ENCODE peak calls at places on chromosomes 16 and 17, in six cellular contexts. X, J, V, G, U and Q are unnamed samples.

GRCh38 chr17:40612510-40613244 is 34.9 kb downstream of the SMARCE1 start:
- DNase-seq in X (no peak), J (peak; percentile 8), V (no peak), G (no peak), U (no peak), Q (no peak)

GRCh38 chr16:67951485-67951884 is 7.6 kb upstream of the LCAT start:
- DNase-seq in X (no peak), J (no peak), V (no peak), G (no peak), U (no peak), Q (no peak)

GRCh38 chr16:25838724-25839186 is 147.0 kb downstream of the HS3ST4 start:
- DNase-seq in X (peak; percentile 53), J (peak; percentile 61), V (peak; percentile 60), G (peak; percentile 33), U (peak; percentile 48), Q (peak; percentile 14)

GRCh38 chr16:14291941-14292825 is 221.1 kb downstream of the MRTFB start:
- DNase-seq in X (no peak), J (no peak), V (no peak), G (no peak), U (no peak), Q (peak; percentile 26)

GRCh38 chr17:77471984-77472836 is 331.4 kb downstream of the SEC14L1 start:
- DNase-seq in X (peak; percentile 73), J (no peak), V (peak; percentile 94), G (no peak), U (no peak), Q (peak; percentile 40)

GRCh38 chr17:57424777-57425188 is 168.5 kb downstream of the MSI2 start:
- DNase-seq in X (no peak), J (peak; percentile 94), V (no peak), G (peak; percentile 26), U (no peak), Q (peak; percentile 52)

GRCh38 chr17:65487161-65487560 is 74.3 kb downstream of the AXIN2 start:
- DNase-seq in X (no peak), J (no peak), V (no peak), G (no peak), U (no peak), Q (no peak)

GRCh38 chr16:17331991-17332390 is 138.8 kb downstream of the XYLT1 start:
- DNase-seq in X (no peak), J (no peak), V (no peak), G (no peak), U (no peak), Q (no peak)

GRCh38 chr17:8031950-8032349 is 6.9 kb upstream of the ALOX15B start:
- DNase-seq in X (no peak), J (no peak), V (no peak), G (no peak), U (peak; percentile 24), Q (no peak)

GRCh38 chr16:57066625-57067024 is 25.8 kb upstream of the CPNE2 start:
- DNase-seq in X (no peak), J (no peak), V (no peak), G (no peak), U (no peak), Q (no peak)

GRCh38 chr17:60165976-60166375 is 16.2 kb downstream of the CA4 start:
- DNase-seq in X (no peak), J (no peak), V (no peak), G (no peak), U (no peak), Q (no peak)

GRCh38 chr16:58197314-58198012 is 443 bp downstream of the CSNK2A2 start:
- DNase-seq in X (no peak), J (no peak), V (no peak), G (no peak), U (no peak), Q (peak; percentile 15)

GRCh38 chr17:46741122-46741725 is 77.3 kb downstream of the WNT3 start:
- DNase-seq in X (no peak), J (no peak), V (no peak), G (no peak), U (no peak), Q (no peak)

GRCh38 chr17:15268465-15268864 is 3.3 kb upstream of the PMP22 start:
- DNase-seq in X (no peak), J (no peak), V (no peak), G (no peak), U (no peak), Q (no peak)

GRCh38 chr17:31394544-31394943 is 3.1 kb downstream of the RAB11FIP4 start:
- DNase-seq in X (peak; percentile 67), J (peak; percentile 44), V (peak; percentile 83), G (peak; percentile 77), U (peak; percentile 46), Q (peak; percentile 87)

GRCh38 chr16:77794586-77794985 is 6.2 kb downstream of the VAT1L start:
- DNase-seq in X (peak; percentile 68), J (peak; percentile 7), V (peak; percentile 78), G (peak; percentile 35), U (no peak), Q (peak; percentile 56)

GRCh38 chr16:4733747-4734062 is 366 bp downstream of the ANKS3 start:
- DNase-seq in X (no peak), J (no peak), V (no peak), G (peak; percentile 1), U (no peak), Q (peak; percentile 14)

GRCh38 chr17:57603978-57604377 is 141.1 kb downstream of the CCDC182 start:
- DNase-seq in X (no peak), J (no peak), V (no peak), G (no peak), U (no peak), Q (no peak)

GRCh38 chr16:56912746-56913703 is 18.9 kb upstream of the HERPUD1 start:
- DNase-seq in X (peak; percentile 95), J (no peak), V (peak; percentile 82), G (peak; percentile 45), U (no peak), Q (peak; percentile 88)

GRCh38 chr16:79286646-79287423 is 313.7 kb downstream of the MAF start:
- DNase-seq in X (no peak), J (no peak), V (no peak), G (no peak), U (no peak), Q (no peak)

GRCh38 chr17:31371511-31372097 is 19.9 kb upstream of the RAB11FIP4 start:
- DNase-seq in X (peak; percentile 43), J (no peak), V (peak; percentile 67), G (peak; percentile 80), U (no peak), Q (peak; percentile 76)

DNA sequence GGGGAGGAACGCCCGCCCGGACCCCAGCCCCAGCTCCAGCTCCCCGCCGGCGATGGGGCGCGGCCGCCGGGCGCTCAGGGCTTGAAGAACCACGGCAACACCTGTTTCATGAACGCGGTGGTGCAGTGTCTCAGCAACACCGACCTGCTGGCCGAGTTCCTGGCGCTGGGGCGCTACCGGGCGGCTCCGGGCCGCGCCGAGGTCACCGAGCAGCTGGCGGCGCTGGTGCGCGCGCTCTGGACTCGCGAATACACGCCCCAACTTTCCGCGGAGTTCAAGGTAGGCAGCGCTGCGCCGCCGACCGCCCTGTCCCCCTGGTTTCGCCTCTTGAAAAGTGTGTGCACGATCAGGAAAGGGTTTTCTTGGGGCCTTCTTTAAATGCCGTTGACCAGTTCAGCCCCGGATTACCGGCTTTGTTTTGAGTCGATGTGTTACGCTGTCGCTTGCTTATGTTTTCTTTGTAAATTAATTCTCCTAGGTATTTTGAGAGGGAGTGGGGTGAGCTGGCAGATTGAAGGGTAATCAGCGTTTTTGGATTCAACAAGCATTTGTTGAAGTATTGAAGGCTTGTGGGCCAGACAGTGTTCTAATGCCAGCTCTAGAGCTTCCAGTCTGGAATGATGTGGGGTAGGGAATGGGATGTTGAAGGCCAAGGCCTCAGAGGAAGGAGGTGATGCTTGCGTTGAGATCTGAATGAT is 690 bp downstream of the USP43 start:
- DNase-seq in X (no peak), J (peak; percentile 51), V (no peak), G (no peak), U (peak; percentile 82), Q (no peak)
- H3K4me3 ChIP-seq in X (peak overlapping the region; percentile 60), J (peak overlapping the region; percentile 77), V (no peak overlapping the region), G (peak overlapping the region; percentile 58), U (peak overlapping the region; percentile 77), Q (peak overlapping the region; percentile 65)

DNA sequence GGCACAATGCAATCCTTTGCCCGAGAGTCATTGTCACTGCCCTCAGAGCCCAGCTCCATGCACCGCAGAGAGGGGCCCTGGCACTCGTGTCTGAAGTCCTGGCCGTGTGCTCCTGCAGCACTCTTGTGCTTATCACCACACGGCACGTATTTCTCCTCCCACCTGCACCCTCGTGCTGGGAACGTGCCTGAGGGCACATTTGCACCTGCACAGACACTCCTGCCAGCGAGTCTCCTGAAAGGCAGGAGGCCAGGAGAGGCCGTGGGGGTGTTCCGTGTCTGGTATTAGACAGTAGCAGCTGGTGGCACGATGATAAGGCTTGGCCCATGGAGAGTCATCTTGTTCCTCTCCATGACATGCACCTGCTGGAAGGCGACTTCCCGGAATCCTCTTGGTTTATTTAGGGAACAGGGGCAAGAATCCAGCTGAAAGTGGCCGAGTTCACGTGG is 3.4 kb upstream of the ACSF3 start:
- DNase-seq in X (no peak), J (no peak), V (no peak), G (no peak), U (no peak), Q (no peak)
- H3K4me3 ChIP-seq in X (no peak overlapping the region), J (no peak overlapping the region), V (no peak overlapping the region), G (no peak overlapping the region), U (no peak overlapping the region), Q (no peak overlapping the region)

DNA sequence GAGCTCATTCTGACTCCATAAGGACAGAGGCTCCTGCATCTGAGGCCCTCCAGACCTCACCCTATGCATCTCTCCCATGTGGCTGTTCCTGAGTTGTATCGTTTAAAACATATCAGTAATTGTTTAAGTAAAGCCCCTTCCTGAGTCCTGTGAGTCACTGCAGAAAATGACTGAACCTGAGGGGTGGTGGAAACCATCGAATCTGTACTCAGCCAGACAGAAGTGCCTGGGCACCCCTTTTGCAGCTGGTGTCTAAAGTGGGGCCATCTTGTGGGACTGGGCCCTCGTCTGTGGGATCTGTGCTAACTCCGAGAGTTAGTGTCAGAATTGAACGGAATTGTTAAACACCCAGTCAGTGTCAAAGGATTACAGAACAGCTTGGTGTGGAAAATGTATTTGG is 25.4 kb downstream of the CMTM3 start:
- DNase-seq in X (no peak), J (no peak), V (no peak), G (no peak), U (no peak), Q (no peak)
- H3K4me3 ChIP-seq in X (no peak overlapping the region), J (no peak overlapping the region), V (no peak overlapping the region), G (no peak overlapping the region), U (no peak overlapping the region), Q (no peak overlapping the region)

GRCh38 chr17:9755083-9755482 is 36.3 kb downstream of the DHRS7C start:
- DNase-seq in X (peak; percentile 2), J (peak; percentile 17), V (no peak), G (no peak), U (peak; percentile 29), Q (no peak)
- H3K4me3 ChIP-seq in X (no peak overlapping the region), J (no peak overlapping the region), V (no peak overlapping the region), G (no peak overlapping the region), U (no peak overlapping the region), Q (no peak overlapping the region)